ENCODE peak calls at places on chromosome 14, in nine cellular contexts. L, I, R, G, S, V, D, K and T are unnamed samples.

GRCh38 chr14:101364503-101365328 is 196.6 kb upstream of the DIO3 start:
- DNase-seq in L (no peak), I (no peak), R (peak), G (no peak), S (no peak), V (no peak), D (no peak), K (peak), T (no peak)

GRCh38 chr14:65170318-65170717 is 68.0 kb upstream of the MAX start:
- DNase-seq in L (no peak), I (no peak), R (no peak), G (no peak), S (no peak), V (no peak), D (no peak), K (no peak), T (no peak)

GRCh38 chr14:72692678-72693077 is 201.2 kb downstream of the DPF3 start:
- DNase-seq in L (no peak), I (peak), R (no peak), G (no peak), S (no peak), V (no peak), D (no peak), K (no peak), T (no peak)

GRCh38 chr14:76133103-76133502 is 18.6 kb upstream of the GPATCH2L start:
- DNase-seq in L (no peak), I (peak), R (no peak), G (peak), S (no peak), V (peak), D (no peak), K (no peak), T (peak)

GRCh38 chr14:47917344-47917954 is 242.0 kb upstream of the MDGA2 start:
- DNase-seq in L (peak), I (peak), R (peak), G (peak), S (no peak), V (no peak), D (no peak), K (no peak), T (peak)

GRCh38 chr14:94467728-94468520 is 8.1 kb downstream of the SERPINA9 start:
- DNase-seq in L (no peak), I (no peak), R (no peak), G (no peak), S (no peak), V (no peak), D (no peak), K (no peak), T (no peak)

GRCh38 chr14:75982724-75983358 is 1.0 kb upstream of the TGFB3 start:
- DNase-seq in L (peak), I (no peak), R (peak), G (no peak), S (no peak), V (no peak), D (no peak), K (no peak), T (peak)

GRCh38 chr14:75298187-75298985 is 19.8 kb downstream of the FOS start:
- DNase-seq in L (no peak), I (no peak), R (peak), G (no peak), S (no peak), V (no peak), D (no peak), K (no peak), T (no peak)

GRCh38 chr14:100639280-100639679 is 52.1 kb upstream of the BEGAIN start:
- DNase-seq in L (no peak), I (no peak), R (no peak), G (no peak), S (no peak), V (no peak), D (no peak), K (no peak), T (no peak)

GRCh38 chr14:70073924-70074566 is 114.7 kb downstream of the SLC8A3 start:
- DNase-seq in L (peak), I (peak), R (peak), G (peak), S (peak), V (peak), D (no peak), K (no peak), T (peak)

GRCh38 chr14:30221546-30221945 is 293.9 kb upstream of the PRKD1 start:
- DNase-seq in L (no peak), I (no peak), R (no peak), G (no peak), S (no peak), V (no peak), D (no peak), K (no peak), T (no peak)

GRCh38 chr14:22980672-22981089 is 1.7 kb downstream of the AJUBA start:
- DNase-seq in L (no peak), I (peak), R (no peak), G (peak), S (peak), V (peak), D (no peak), K (no peak), T (peak)